ENCODE peak calls at places on chromosomes 12 and 14, in seven cellular contexts. H is HT1080; X is choroid plexus epithelial cell; B is spleen; P is activated naive CD4-positive, alpha-beta T cell; C is kidney epithelial cell; I is NCI-H1048. R is an unnamed sample.

GRCh38 chr12:19196959-19197630 is 67.6 kb downstream of the PLEKHA5 start:
- DNase-seq in C (no peak), P (no peak), B (no peak), H (no peak), I (no peak), X (peak), R (no peak)

GRCh38 chr12:116691205-116691604 is 46.7 kb downstream of the SPRING1 start:
- DNase-seq in P (no peak), B (no peak), C (no peak), I (no peak), H (no peak), X (no peak), R (no peak)

GRCh38 chr12:77924703-77925102 is 94.0 kb downstream of the NAV3 start:
- DNase-seq in X (peak), H (no peak), P (no peak), B (no peak), I (peak), C (no peak), R (no peak)

GRCh38 chr12:52792185-52793029 is 3.5 kb downstream of the KRT3 start:
- DNase-seq in X (no peak), C (no peak), I (no peak), P (no peak), B (peak), H (no peak), R (no peak)

GRCh38 chr14:28382460-28383220 is 383.9 kb upstream of the FOXG1 start:
- DNase-seq in H (peak), C (peak), B (no peak), I (no peak), P (no peak), X (peak), R (no peak)

GRCh38 chr12:9127936-9128663 is 12.4 kb upstream of the A2M start:
- DNase-seq in H (no peak), X (no peak), P (no peak), I (no peak), B (peak), C (no peak), R (no peak)

GRCh38 chr12:52783563-52784316 is 6.6 kb upstream of the KRT76 start:
- DNase-seq in P (no peak), B (no peak), I (no peak), H (no peak), C (no peak), X (no peak), R (no peak)

GRCh38 chr12:132560831-132561783 is 49.3 kb downstream of the LRCOL1 start:
- DNase-seq in C (peak), B (peak), H (no peak), I (peak), P (peak), X (peak), R (peak)

GRCh38 chr14:68843471-68844209 is 50.8 kb upstream of the ZFP36L1 start:
- DNase-seq in B (peak), X (peak), P (peak), C (no peak), H (peak), I (no peak), R (no peak)

GRCh38 chr12:79331870-79332269 is 358.9 kb downstream of the PAWR start:
- DNase-seq in C (no peak), B (no peak), P (no peak), X (peak), I (no peak), H (no peak), R (no peak)

GRCh38 chr12:8912910-8913309 is 1.4 kb upstream of the PHC1 start:
- DNase-seq in B (no peak), C (no peak), P (no peak), X (no peak), H (no peak), I (no peak), R (peak)

GRCh38 chr12:109137055-109137454 is 20.7 kb downstream of the ACACB start:
- DNase-seq in H (no peak), P (no peak), B (no peak), C (no peak), I (no peak), X (no peak), R (no peak)

GRCh38 chr14:88559852-88560251 is 3.0 kb upstream of the ZC3H14 start:
- DNase-seq in X (peak), H (peak), P (no peak), B (no peak), I (no peak), C (no peak), R (no peak)

GRCh38 chr14:70808023-70808401 is 1.3 kb downstream of the MAP3K9 start:
- DNase-seq in P (no peak), H (no peak), B (peak), X (peak), C (no peak), I (no peak), R (no peak)

GRCh38 chr12:56150563-56150962 is 1.8 kb upstream of the MYL6B start:
- DNase-seq in H (no peak), B (no peak), C (no peak), X (peak), I (no peak), P (no peak), R (no peak)

GRCh38 chr14:57179273-57179672 is 89.4 kb downstream of the EXOC5 start:
- DNase-seq in P (no peak), X (no peak), I (no peak), H (no peak), B (no peak), C (no peak), R (no peak)

GRCh38 chr14:70971588-70971987 is 64.3 kb downstream of the PCNX1 start:
- DNase-seq in C (no peak), X (no peak), B (no peak), P (no peak), I (no peak), H (no peak), R (no peak)

GRCh38 chr14:61925043-61925442 is 162.8 kb downstream of the SNAPC1 start:
- DNase-seq in B (no peak), H (peak), P (no peak), X (peak), C (peak), I (no peak), R (no peak)

GRCh38 chr14:30058401-30058800 is 130.8 kb upstream of the PRKD1 start:
- DNase-seq in P (no peak), I (no peak), X (peak), B (no peak), C (no peak), H (peak), R (no peak)

GRCh38 chr14:75510547-75510946 is 11.7 kb upstream of the BATF start:
- DNase-seq in X (no peak), H (no peak), B (no peak), P (no peak), I (no peak), C (no peak), R (no peak)

GRCh38 chr12:6949063-6949594 is 2.0 kb upstream of the PTPN6 start:
- DNase-seq in C (no peak), I (no peak), P (no peak), X (no peak), H (no peak), B (peak), R (no peak)

GRCh38 chr12:459430-460258 is at the start of gene B4GALNT3:
- DNase-seq in C (no peak), I (peak), X (no peak), B (peak), H (no peak), P (no peak), R (no peak)

GRCh38 chr14:73713206-73713803 is 879 bp downstream of the PNMA1 start:
- DNase-seq in B (no peak), X (no peak), H (no peak), P (no peak), C (no peak), I (no peak), R (no peak)

GRCh38 chr12:77102691-77103090 is 37.3 kb upstream of the E2F7 start:
- DNase-seq in I (no peak), C (no peak), X (peak), P (no peak), H (peak), B (no peak), R (no peak)

GRCh38 chr14:101480022-101480746 is 81.1 kb upstream of the DIO3 start:
- DNase-seq in P (no peak), H (no peak), B (peak), I (no peak), X (no peak), C (no peak), R (no peak)

GRCh38 chr12:71938728-71939385 is at the start of gene TPH2:
- DNase-seq in I (peak), C (peak), B (no peak), H (peak), P (no peak), X (peak), R (no peak)

GRCh38 chr14:51020024-51020710 is 74.7 kb downstream of the TRIM9 start:
- DNase-seq in P (no peak), B (no peak), I (no peak), H (peak), C (peak), X (no peak), R (no peak)

GRCh38 chr14:59511916-59512530 is 27.7 kb downstream of the JKAMP start:
- DNase-seq in I (no peak), P (no peak), C (no peak), B (no peak), H (no peak), X (peak), R (no peak)

GRCh38 chr12:112191201-112191600 is 65.8 kb downstream of the TRAFD1 start:
- DNase-seq in H (no peak), B (no peak), C (no peak), P (no peak), X (no peak), I (no peak), R (no peak)

GRCh38 chr12:10716704-10717315 is 6.3 kb downstream of the YBX3 start:
- DNase-seq in P (no peak), B (peak), X (peak), C (peak), I (no peak), H (peak), R (no peak)

GRCh38 chr12:130053641-130054040 is 108.6 kb upstream of the FZD10 start:
- DNase-seq in C (no peak), H (no peak), I (no peak), P (no peak), B (peak), X (no peak), R (no peak)

GRCh38 chr12:3587402-3588013 is 96.5 kb downstream of the PRMT8 start:
- DNase-seq in H (no peak), B (no peak), X (no peak), P (no peak), C (no peak), I (no peak), R (no peak)

GRCh38 chr12:110930348-110931314 is 10.3 kb upstream of the MYL2 start:
- DNase-seq in C (no peak), X (no peak), P (no peak), H (no peak), I (no peak), B (peak), R (no peak)

GRCh38 chr12:119412811-119413794 is 78.6 kb downstream of the CCDC60 start:
- DNase-seq in I (no peak), P (no peak), X (peak), H (peak), B (no peak), C (peak), R (peak)

GRCh38 chr12:53561590-53561953 is 54.3 kb upstream of the NPFF start:
- DNase-seq in I (no peak), H (peak), B (no peak), C (peak), X (peak), P (no peak), R (no peak)

GRCh38 chr14:95460647-95461478 is 55.6 kb downstream of the SYNE3 start:
- DNase-seq in X (peak), H (peak), B (no peak), I (no peak), C (peak), P (no peak), R (peak)

GRCh38 chr12:68477256-68477655 is 133.4 kb upstream of the RAP1B start:
- DNase-seq in I (no peak), P (no peak), B (no peak), X (no peak), H (no peak), C (no peak), R (no peak)